ENCODE peak calls at places on chromosome 7, in five cellular contexts. O is HCT116, W is HepG2, M is GM12878, G is K562. N is an unnamed sample.

GRCh38 chr7:38034062-38034907 is 113.8 kb downstream of the EPDR1 start:
- DNase-seq in O (no peak), G (no peak), M (no peak), W (no peak), N (peak)

GRCh38 chr7:93016085-93016471 is 101.7 kb downstream of the SAMD9 start:
- DNase-seq in G (no peak), O (no peak), W (no peak), M (no peak), N (no peak)

GRCh38 chr7:146661435-146661834 is 544.8 kb downstream of the CNTNAP2 start:
- DNase-seq in W (no peak), O (no peak), M (no peak), G (no peak), N (peak)

GRCh38 chr7:136677456-136678365 is 190.7 kb upstream of the CHRM2 start:
- DNase-seq in O (no peak), G (no peak), W (no peak), M (no peak), N (no peak)

GRCh38 chr7:84674236-84674913 is 479.8 kb upstream of the SEMA3A start:
- DNase-seq in G (no peak), O (no peak), M (no peak), W (no peak), N (no peak)

GRCh38 chr7:18565337-18565736 is 69.8 kb downstream of the HDAC9 start:
- DNase-seq in G (no peak), M (no peak), O (no peak), W (no peak), N (no peak)

GRCh38 chr7:157738064-157738460 is 401.3 kb downstream of the DNAJB6 start:
- DNase-seq in O (no peak), M (no peak), G (no peak), W (no peak), N (no peak)

GRCh38 chr7:6648066-6648814 is 11.1 kb downstream of the ZNF316 start:
- DNase-seq in M (no peak), O (no peak), W (no peak), G (no peak), N (peak)

GRCh38 chr7:154927624-154928125 is 75.2 kb downstream of the PAXIP1 start:
- DNase-seq in O (peak), M (peak), W (peak), G (peak), N (peak)

GRCh38 chr7:112938895-112939588 is 147.6 kb downstream of the GPR85 start:
- DNase-seq in G (peak), O (no peak), M (no peak), W (peak), N (peak)

GRCh38 chr7:112416127-112416526 is 34.1 kb upstream of the IFRD1 start:
- DNase-seq in O (no peak), W (no peak), G (no peak), M (no peak), N (no peak)

GRCh38 chr7:75565129-75565528 is 73.0 kb downstream of the SPDYE5 start:
- DNase-seq in O (no peak), M (no peak), W (no peak), G (no peak), N (peak)

GRCh38 chr7:1692500-1693418 is 22.7 kb downstream of the ELFN1 start:
- DNase-seq in M (no peak), G (no peak), W (no peak), O (no peak), N (peak)

GRCh38 chr7:13827716-13828115 is 161.8 kb downstream of the ETV1 start:
- DNase-seq in O (no peak), G (no peak), W (no peak), M (no peak), N (no peak)

GRCh38 chr7:129271500-129272355 is 46.9 kb downstream of the AHCYL2 start:
- DNase-seq in W (peak), O (peak), M (peak), G (peak), N (peak)

GRCh38 chr7:100875356-100875751 is 451 bp downstream of the SRRT start:
- DNase-seq in W (peak), O (no peak), M (no peak), G (no peak), N (peak)

GRCh38 chr7:128932862-128933821 is 4.6 kb upstream of the IRF5 start:
- DNase-seq in M (peak), W (no peak), O (no peak), G (no peak), N (no peak)

GRCh38 chr7:6578114-6579084 is 1.1 kb downstream of the ZDHHC4 start:
- DNase-seq in W (peak), G (no peak), O (no peak), M (no peak), N (no peak)

GRCh38 chr7:81140775-81141174 is 221.9 kb upstream of the SEMA3C start:
- DNase-seq in O (no peak), W (no peak), M (no peak), G (no peak), N (peak)

GRCh38 chr7:22094413-22095304 is 149.0 kb upstream of the CDCA7L start:
- DNase-seq in G (no peak), W (no peak), M (no peak), O (no peak), N (no peak)

GRCh38 chr7:130369110-130369711 is 11.1 kb upstream of the CPA1 start:
- DNase-seq in O (no peak), G (no peak), M (no peak), W (peak), N (peak)

GRCh38 chr7:81111358-81111757 is 192.5 kb upstream of the SEMA3C start:
- DNase-seq in G (no peak), M (no peak), W (no peak), O (peak), N (peak)

GRCh38 chr7:20896996-20897395 is 110.3 kb upstream of the SP8 start:
- DNase-seq in M (no peak), O (no peak), W (no peak), G (no peak), N (no peak)

GRCh38 chr7:47259682-47260081 is 322.2 kb downstream of the TNS3 start:
- DNase-seq in O (no peak), W (no peak), M (no peak), G (no peak), N (no peak)

GRCh38 chr7:12801107-12801506 is 113.7 kb downstream of the ARL4A start:
- DNase-seq in G (no peak), W (no peak), M (no peak), O (peak), N (no peak)

GRCh38 chr7:22962775-22963358 is 51.1 kb downstream of the HYCC1 start:
- DNase-seq in O (no peak), M (no peak), W (no peak), G (no peak), N (no peak)

GRCh38 chr7:95045236-95045923 is 138.0 kb downstream of the PPP1R9A start:
- DNase-seq in O (no peak), M (no peak), G (no peak), W (peak), N (no peak)

GRCh38 chr7:102856036-102856435 is 56.8 kb upstream of the LRRC17 start:
- DNase-seq in O (no peak), G (no peak), W (no peak), M (no peak), N (no peak)

GRCh38 chr7:155751409-155751808 is 60.9 kb downstream of the SHH start:
- DNase-seq in W (no peak), G (no peak), O (no peak), M (no peak), N (no peak)

GRCh38 chr7:131105294-131105802 is 222.3 kb upstream of the MKLN1 start:
- DNase-seq in W (no peak), G (no peak), O (no peak), M (no peak), N (no peak)

GRCh38 chr7:111232249-111233084 is 141.5 kb downstream of the LRRN3 start:
- DNase-seq in G (no peak), O (peak), M (no peak), W (peak), N (no peak)

GRCh38 chr7:137696376-137696775 is 150.4 kb downstream of the DGKI start:
- DNase-seq in O (no peak), M (no peak), W (no peak), G (no peak), N (no peak)

GRCh38 chr7:117375380-117375779 is 51.9 kb downstream of the ASZ1 start:
- DNase-seq in W (no peak), M (no peak), O (no peak), G (no peak), N (no peak)

GRCh38 chr7:127650842-127651555 is 995 bp upstream of the SND1 start:
- DNase-seq in G (no peak), O (no peak), W (no peak), M (no peak), N (peak)

GRCh38 chr7:105581066-105581811 is at the start of gene EFCAB10:
- DNase-seq in M (no peak), G (no peak), W (peak), O (peak), N (peak)

GRCh38 chr7:28988818-28989595 is 30.9 kb upstream of the TRIL start:
- DNase-seq in G (no peak), O (no peak), W (no peak), M (no peak), N (no peak)

GRCh38 chr7:124482229-124482628 is 283.4 kb downstream of the GPR37 start:
- DNase-seq in O (no peak), W (no peak), G (no peak), M (no peak), N (no peak)

GRCh38 chr7:98210513-98211220 is 572 bp upstream of the BHLHA15 start:
- DNase-seq in M (no peak), O (no peak), W (no peak), G (no peak), N (peak)
- TF ChIP-seq ZBTB33 in M (no peak), O (no peak), W (peak), G (no peak), N (no peak)

GRCh38 chr7:31027161-31027965 is 24.7 kb upstream of the ADCYAP1R1 start:
- DNase-seq in G (no peak), O (no peak), M (no peak), W (no peak), N (peak)
- TF ChIP-seq ZBTB33 in G (no peak), O (no peak), M (no peak), W (no peak), N (no peak)

GRCh38 chr7:149620961-149621360 is 123.4 kb upstream of the ZNF746 start:
- DNase-seq in G (no peak), W (no peak), O (no peak), M (no peak), N (no peak)
- TF ChIP-seq ZBTB33 in G (no peak), W (no peak), O (no peak), M (no peak), N (no peak)

GRCh38 chr7:44650242-44650641 is 43.8 kb downstream of the OGDH start:
- DNase-seq in O (no peak), G (no peak), W (no peak), M (no peak), N (no peak)

GRCh38 chr7:44650772-44651171 is 44.3 kb downstream of the OGDH start:
- DNase-seq in M (no peak), O (no peak), W (no peak), G (no peak), N (no peak)

GRCh38 chr7:44654255-44654791 is 47.9 kb downstream of the OGDH start:
- DNase-seq in W (no peak), M (no peak), G (no peak), O (no peak), N (no peak)

GRCh38 chr7:44658979-44659378 is 52.6 kb downstream of the OGDH start:
- DNase-seq in G (no peak), W (no peak), M (no peak), O (no peak), N (no peak)

DNA sequence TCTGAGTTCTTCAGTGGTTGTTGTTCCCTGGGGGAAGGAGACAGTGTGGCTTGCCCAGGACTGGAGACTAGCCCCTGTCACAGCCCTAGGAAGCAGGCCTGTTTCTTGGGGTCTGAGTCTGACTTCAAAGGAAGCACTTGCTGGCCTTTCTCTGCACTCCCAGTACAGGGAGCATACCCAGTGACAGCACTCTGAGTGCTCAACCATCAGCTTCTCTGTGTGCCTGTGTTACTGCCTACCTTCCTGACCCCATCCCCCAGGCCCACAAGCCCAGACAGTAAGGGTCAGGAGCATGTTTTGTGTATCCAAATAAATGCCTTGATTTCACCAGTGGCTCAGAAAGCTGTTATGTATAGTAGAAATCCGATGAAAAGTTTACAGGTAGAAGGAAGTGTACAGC is 48.9 kb downstream of the OGDH start:
- DNase-seq in W (no peak), M (no peak), O (no peak), G (no peak), N (no peak)
- TF ChIP-seq ZBTB33 in W (no peak), M (no peak), O (no peak), G (no peak), N (no peak)

DNA sequence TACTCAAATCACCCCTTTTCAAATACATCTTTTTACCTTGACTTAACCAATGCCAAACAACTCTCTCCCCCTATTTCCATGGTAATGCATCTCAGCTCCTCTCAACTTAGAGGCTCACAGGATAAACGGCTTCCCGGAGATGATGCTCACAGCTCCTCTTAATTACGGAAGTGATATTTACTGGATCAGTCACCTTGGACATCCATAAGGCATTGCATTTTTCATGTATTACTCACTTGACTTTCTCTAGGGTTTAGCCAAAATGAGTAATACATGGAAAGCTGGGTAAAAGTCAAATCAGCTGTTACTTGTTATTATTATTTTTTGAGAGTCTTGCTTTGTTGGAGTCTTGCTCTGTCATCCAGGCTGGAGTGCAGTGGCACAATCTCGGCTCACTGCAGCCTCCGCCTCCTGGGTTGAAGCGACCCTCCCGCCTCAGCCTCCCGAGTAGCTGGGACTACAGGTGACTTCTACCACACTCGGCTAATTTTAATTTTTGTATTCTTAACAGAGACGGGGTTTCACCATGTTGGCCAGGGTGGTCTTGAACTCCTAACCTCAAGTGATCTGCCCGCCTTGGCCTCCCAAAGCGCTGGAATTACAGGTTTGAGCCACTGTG is 73.3 kb upstream of the RHEB start:
- DNase-seq in O (peak), M (no peak), G (no peak), W (no peak), N (no peak)
- TF ChIP-seq ZBTB33 in O (no peak), M (no peak), G (no peak), W (no peak), N (no peak)

DNA sequence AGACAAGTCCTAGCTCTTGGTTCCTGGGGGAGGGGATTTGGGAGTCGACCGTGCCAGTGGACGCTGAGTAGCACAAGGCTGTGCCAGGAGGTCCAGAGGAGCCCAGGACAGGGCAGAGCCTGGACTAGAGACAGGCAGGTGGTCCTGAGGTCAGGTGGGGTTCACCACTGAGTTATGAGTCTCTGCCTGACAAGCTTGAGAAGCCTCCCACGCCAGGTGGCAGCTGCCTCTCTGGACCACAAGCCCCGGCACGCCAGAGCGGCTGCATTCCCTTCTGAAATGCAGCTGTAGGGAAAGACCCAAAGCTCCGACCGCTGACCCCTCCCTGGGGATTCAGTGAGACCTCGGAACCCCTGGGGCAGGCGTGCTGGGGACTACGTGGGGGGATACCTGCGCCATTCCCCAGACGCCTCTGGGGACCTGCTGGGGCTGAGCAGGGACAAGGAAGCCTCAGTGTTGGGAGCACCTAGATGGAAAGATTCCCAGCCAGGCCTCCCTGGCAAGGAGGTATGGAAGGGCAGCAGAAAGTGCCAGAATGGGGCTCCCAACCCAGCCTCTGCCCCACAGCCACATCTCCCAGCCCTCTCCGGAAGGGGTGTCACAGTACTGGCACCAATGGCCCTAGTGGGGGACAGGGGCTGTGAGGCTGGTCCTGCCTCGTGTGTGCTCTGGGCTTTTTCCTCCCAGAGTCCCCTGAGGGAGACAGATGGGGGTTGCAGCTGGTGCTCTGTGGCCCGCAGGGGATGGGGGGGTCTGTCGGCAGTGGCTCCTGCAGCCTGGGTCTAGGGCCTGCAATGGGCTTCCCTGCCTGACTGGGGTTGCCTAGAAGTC is 29.0 kb downstream of the PDGFA start:
- DNase-seq in W (no peak), G (no peak), O (no peak), M (peak), N (no peak)
- TF ChIP-seq ZBTB33 in W (no peak), G (no peak), O (no peak), M (no peak), N (no peak)

N was measured in SK-N-SH.